ENCODE peak calls at places on chromosomes 6 and 20, in five cellular contexts. Q, U, N, X and I are unnamed samples.

GRCh38 chr6:168713839-168714238 is 272.9 kb downstream of the SMOC2 start:
- DNase-seq in Q (peak), N (no peak), U (no peak), X (no peak), I (no peak)

GRCh38 chr20:4165984-4166725 is 150.8 kb upstream of the RNF24 start:
- DNase-seq in Q (no peak), U (no peak), N (no peak), X (no peak), I (no peak)

GRCh38 chr6:23532227-23532626 is 593.8 kb upstream of the NRSN1 start:
- DNase-seq in X (no peak), Q (no peak), N (no peak), U (no peak), I (no peak)

GRCh38 chr20:4006640-4007039 is 8.7 kb downstream of the RNF24 start:
- DNase-seq in Q (no peak), U (peak), N (peak), X (no peak), I (no peak)

GRCh38 chr6:37339911-37340638 is 13.7 kb upstream of the RNF8 start:
- DNase-seq in Q (no peak), N (no peak), U (no peak), X (no peak), I (no peak)

GRCh38 chr6:128572286-128572685 is 51.9 kb upstream of the PTPRK start:
- DNase-seq in Q (no peak), N (no peak), X (no peak), U (no peak), I (no peak)

GRCh38 chr20:58542411-58543095 is 27.4 kb upstream of the APCDD1L start:
- DNase-seq in N (no peak), U (peak), Q (no peak), X (peak), I (no peak)

GRCh38 chr6:125363010-125363359 is 61.2 kb upstream of the HDDC2 start:
- DNase-seq in U (no peak), X (no peak), Q (no peak), N (no peak), I (no peak)

GRCh38 chr6:156752666-156753301 is 24.4 kb upstream of the ARID1B start:
- DNase-seq in Q (peak), U (no peak), X (no peak), N (peak), I (peak)

GRCh38 chr6:130670142-130670541 is 157.1 kb upstream of the SMLR1 start:
- DNase-seq in U (no peak), Q (no peak), X (no peak), N (no peak), I (no peak)

GRCh38 chr6:81451787-81452186 is 300.7 kb downstream of the TENT5A start:
- DNase-seq in X (no peak), Q (no peak), U (no peak), N (no peak), I (no peak)

GRCh38 chr20:32119734-32120133 is 10.2 kb downstream of the TM9SF4 start:
- DNase-seq in U (no peak), X (no peak), Q (no peak), N (no peak), I (no peak)

GRCh38 chr6:66558189-66558588 is 851.2 kb upstream of the EYS start:
- DNase-seq in Q (no peak), N (no peak), X (no peak), U (no peak), I (no peak)

GRCh38 chr6:139756381-139756780 is 381.9 kb upstream of the CITED2 start:
- DNase-seq in U (no peak), X (no peak), N (no peak), Q (no peak), I (no peak)

GRCh38 chr6:166861304-166861703 is 95.0 kb downstream of the RNASET2 start:
- DNase-seq in X (no peak), Q (no peak), U (no peak), N (no peak), I (no peak)

GRCh38 chr6:47836046-47836445 is 54.2 kb downstream of the OPN5 start:
- DNase-seq in N (no peak), U (no peak), Q (no peak), X (no peak), I (no peak)

DNA sequence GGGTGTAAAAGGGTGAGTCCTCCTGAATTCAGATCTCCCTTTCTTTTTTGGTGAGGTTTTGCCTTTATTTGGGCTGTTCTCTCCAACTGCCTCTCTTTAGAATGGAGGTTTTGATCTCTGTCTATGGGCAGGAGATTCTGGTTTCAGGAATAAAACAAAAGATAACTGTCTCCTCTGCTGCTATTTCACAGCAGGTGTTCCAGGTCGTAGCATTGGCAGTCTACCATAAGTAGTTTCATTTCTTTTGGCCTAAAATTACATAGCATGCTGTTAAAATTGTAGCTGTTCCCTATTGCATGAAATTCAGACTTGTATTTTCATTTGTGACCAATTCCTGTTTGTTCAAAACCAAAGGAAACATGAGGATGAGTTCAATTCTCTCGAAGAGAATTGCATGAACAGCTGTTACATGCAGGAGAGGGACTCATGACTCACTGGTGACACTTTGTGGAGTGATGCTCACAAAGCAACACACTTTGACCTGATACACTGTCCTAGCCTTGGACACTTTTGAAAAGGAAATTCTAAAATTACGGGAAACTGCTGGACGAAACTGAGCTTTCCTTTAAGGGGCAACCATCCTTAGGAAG is 76.8 kb upstream of the SIRPG start:
- DNase-seq in Q (no peak), N (no peak), U (no peak), X (no peak), I (no peak)
- TF ChIP-seq CTCF in Q (no peak), N (no peak), U (no peak), X (peak), I (no peak)

GRCh38 chr6:151010111-151010510 is 144.6 kb downstream of the MTHFD1L start:
- DNase-seq in X (no peak), U (no peak), Q (no peak), N (no peak), I (no peak)

GRCh38 chr6:151007069-151007468 is 141.6 kb downstream of the MTHFD1L start:
- DNase-seq in Q (no peak), N (no peak), X (no peak), U (no peak), I (no peak)

GRCh38 chr6:151008425-151008824 is 142.9 kb downstream of the MTHFD1L start:
- DNase-seq in Q (no peak), X (no peak), U (no peak), N (no peak), I (no peak)

GRCh38 chr6:151012321-151013294 is 147.1 kb downstream of the MTHFD1L start:
- DNase-seq in N (no peak), Q (no peak), U (no peak), X (no peak), I (no peak)

DNA sequence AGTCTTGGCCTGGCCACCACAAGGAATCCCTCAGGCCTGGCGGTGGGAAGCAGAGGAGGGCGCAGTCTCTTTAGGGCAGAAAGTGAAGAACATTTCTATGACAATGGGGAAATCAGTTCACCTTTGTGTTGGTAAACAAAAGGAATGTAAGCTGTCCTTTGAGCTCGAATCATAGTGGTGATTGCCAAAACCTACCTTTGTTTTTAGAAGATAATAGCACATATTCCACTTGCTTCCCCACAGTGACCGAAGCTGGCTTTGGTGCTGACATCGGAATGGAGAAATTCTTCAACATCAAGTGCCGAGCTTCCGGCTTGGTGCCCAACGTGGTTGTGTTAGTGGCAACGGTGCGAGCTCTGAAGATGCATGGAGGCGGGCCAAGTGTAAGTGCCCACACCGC is 144.1 kb downstream of the MTHFD1L start:
- DNase-seq in Q (no peak), X (no peak), N (no peak), U (no peak), I (no peak)
- TF ChIP-seq CTCF in Q (no peak), X (no peak), N (no peak), U (no peak), I (no peak)

DNA sequence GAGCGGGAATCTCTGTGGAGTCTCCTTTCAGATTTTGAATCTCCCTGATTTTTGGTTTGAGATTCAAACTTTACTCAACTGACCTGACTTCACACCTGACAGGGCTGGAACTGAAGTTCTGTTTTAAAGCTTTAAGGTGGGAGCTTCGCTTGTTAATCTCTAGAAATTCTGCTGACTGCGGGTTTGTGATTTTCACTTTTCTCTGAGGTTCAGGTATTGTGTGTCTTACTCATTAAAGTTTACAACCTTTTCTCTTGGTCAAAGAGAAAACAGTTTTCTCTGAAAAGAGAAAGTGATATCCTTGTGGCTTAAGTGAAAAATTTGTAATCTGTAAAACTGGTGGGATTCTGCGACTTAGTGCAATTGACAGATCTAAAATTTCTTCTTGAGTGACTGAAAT is 20.7 kb upstream of the IGF2R start:
- DNase-seq in X (no peak), Q (no peak), U (no peak), N (no peak), I (no peak)
- TF ChIP-seq CTCF in X (no peak), Q (no peak), U (no peak), N (no peak), I (no peak)

DNA sequence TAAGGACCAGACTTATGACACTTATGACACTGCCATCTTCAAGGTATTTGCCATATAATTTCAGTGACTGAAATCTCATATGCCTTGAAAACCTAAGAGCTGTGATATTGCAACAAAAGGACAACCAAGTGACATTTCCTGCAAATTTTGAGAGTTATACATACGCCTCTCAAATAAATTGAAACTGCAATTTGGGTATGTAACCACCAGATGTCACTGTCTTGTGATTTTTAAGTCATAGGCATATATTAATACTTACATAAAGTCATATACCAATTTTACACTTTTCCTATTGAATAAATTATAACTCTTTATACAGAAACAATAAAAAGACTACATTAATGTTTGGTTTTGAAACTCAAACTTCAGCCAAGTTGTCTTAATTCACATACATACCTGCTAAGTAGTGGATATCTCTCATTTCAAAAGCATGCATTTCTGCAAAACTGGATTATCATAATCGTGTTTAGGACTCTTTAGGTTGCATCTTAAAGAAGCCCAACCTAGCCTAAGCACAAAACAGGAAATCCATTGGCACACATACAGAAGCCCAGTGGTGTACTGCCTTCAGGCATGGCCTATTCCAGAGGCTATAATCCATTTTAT is 180.2 kb downstream of the PACRG start:
- DNase-seq in X (no peak), N (no peak), U (no peak), Q (no peak), I (no peak)
- TF ChIP-seq CTCF in X (no peak), N (peak), U (no peak), Q (peak), I (peak)